ENCODE peak calls at places on chromosome 13, in four cellular contexts. One of them, this sample, is unnamed.

GRCh38 chr13:29503041-29503837 is 92.2 kb downstream of the SLC7A1 start:
- DNase-seq in ovary: no peak
- DNase-seq in HFF-Myc: no peak
- DNase-seq in cardiac muscle cell: peak
- DNase-seq in this sample: no peak

GRCh38 chr13:49986471-49986870 is 10.4 kb upstream of the TRIM13 start:
- DNase-seq in ovary: no peak
- DNase-seq in HFF-Myc: no peak
- DNase-seq in cardiac muscle cell: no peak
- DNase-seq in this sample: no peak

GRCh38 chr13:24184855-24185254 is 24.3 kb downstream of the SPATA13 start:
- DNase-seq in ovary: no peak
- DNase-seq in HFF-Myc: no peak
- DNase-seq in cardiac muscle cell: no peak
- DNase-seq in this sample: no peak

GRCh38 chr13:24073657-24074056 is 86.9 kb upstream of the SPATA13 start:
- DNase-seq in ovary: no peak
- DNase-seq in HFF-Myc: no peak
- DNase-seq in cardiac muscle cell: no peak
- DNase-seq in this sample: no peak

GRCh38 chr13:98446234-98446621 is 130.7 kb downstream of the STK24 start:
- DNase-seq in ovary: no peak
- DNase-seq in HFF-Myc: no peak
- DNase-seq in cardiac muscle cell: no peak
- DNase-seq in this sample: no peak

GRCh38 chr13:100388923-100389322 is 199.7 kb downstream of the GGACT start:
- DNase-seq in ovary: no peak
- DNase-seq in HFF-Myc: no peak
- DNase-seq in cardiac muscle cell: no peak
- DNase-seq in this sample: no peak

GRCh38 chr13:20118268-20119140 is 42.3 kb downstream of the GJA3 start:
- DNase-seq in ovary: peak
- DNase-seq in HFF-Myc: no peak
- DNase-seq in cardiac muscle cell: peak
- DNase-seq in this sample: no peak

GRCh38 chr13:75648446-75648845 is 12.3 kb downstream of the LMO7 start:
- DNase-seq in ovary: no peak
- DNase-seq in HFF-Myc: no peak
- DNase-seq in cardiac muscle cell: no peak
- DNase-seq in this sample: no peak

GRCh38 chr13:95921485-95921884 is 131.7 kb downstream of the UGGT2 start:
- DNase-seq in ovary: no peak
- DNase-seq in HFF-Myc: no peak
- DNase-seq in cardiac muscle cell: no peak
- DNase-seq in this sample: no peak

GRCh38 chr13:95403349-95404140 is 102.3 kb upstream of the ABCC4 start:
- DNase-seq in ovary: no peak
- DNase-seq in HFF-Myc: no peak
- DNase-seq in cardiac muscle cell: no peak
- DNase-seq in this sample: no peak

GRCh38 chr13:109211616-109212015 is 574.8 kb downstream of the IRS2 start:
- DNase-seq in ovary: no peak
- DNase-seq in HFF-Myc: no peak
- DNase-seq in cardiac muscle cell: no peak
- DNase-seq in this sample: no peak

GRCh38 chr13:100767192-100767591 is 92.6 kb upstream of the TMTC4 start:
- DNase-seq in ovary: no peak
- DNase-seq in HFF-Myc: no peak
- DNase-seq in cardiac muscle cell: no peak
- DNase-seq in this sample: no peak

GRCh38 chr13:97544041-97544765 is 110.2 kb downstream of the RAP2A start:
- DNase-seq in ovary: no peak
- DNase-seq in HFF-Myc: no peak
- DNase-seq in cardiac muscle cell: peak
- DNase-seq in this sample: no peak

GRCh38 chr13:36297600-36298338 is at the start of gene CCDC169:
- DNase-seq in ovary: peak
- DNase-seq in HFF-Myc: no peak
- DNase-seq in cardiac muscle cell: peak
- DNase-seq in this sample: peak

GRCh38 chr13:84127597-84128128 is 245.4 kb upstream of the SLITRK1 start:
- DNase-seq in ovary: no peak
- DNase-seq in HFF-Myc: no peak
- DNase-seq in cardiac muscle cell: no peak
- DNase-seq in this sample: no peak

GRCh38 chr13:38952827-38953226 is 37.8 kb downstream of the STOML3 start:
- DNase-seq in ovary: no peak
- DNase-seq in HFF-Myc: no peak
- DNase-seq in cardiac muscle cell: no peak
- DNase-seq in this sample: no peak

GRCh38 chr13:51881296-51881695 is 19.5 kb downstream of the CCDC70 start:
- DNase-seq in ovary: no peak
- DNase-seq in HFF-Myc: no peak
- DNase-seq in cardiac muscle cell: no peak
- DNase-seq in this sample: no peak

GRCh38 chr13:24284876-24285275 is 24.5 kb upstream of the C1QTNF9 start:
- DNase-seq in ovary: no peak
- DNase-seq in HFF-Myc: no peak
- DNase-seq in cardiac muscle cell: no peak
- DNase-seq in this sample: no peak

GRCh38 chr13:98909016-98909415 is 68.8 kb downstream of the DOCK9 start:
- DNase-seq in ovary: no peak
- DNase-seq in HFF-Myc: no peak
- DNase-seq in cardiac muscle cell: no peak
- DNase-seq in this sample: no peak

GRCh38 chr13:36086117-36086516 is 45.1 kb downstream of the DCLK1 start:
- DNase-seq in ovary: no peak
- DNase-seq in HFF-Myc: no peak
- DNase-seq in cardiac muscle cell: no peak
- DNase-seq in this sample: no peak

GRCh38 chr13:83563499-83563898 is 318.8 kb downstream of the SLITRK1 start:
- DNase-seq in ovary: no peak
- DNase-seq in HFF-Myc: no peak
- DNase-seq in cardiac muscle cell: no peak
- DNase-seq in this sample: no peak

GRCh38 chr13:51869921-51870320 is 8.2 kb downstream of the CCDC70 start:
- DNase-seq in ovary: no peak
- DNase-seq in HFF-Myc: no peak
- DNase-seq in cardiac muscle cell: no peak
- DNase-seq in this sample: no peak

GRCh38 chr13:97849305-97849704 is 104.2 kb upstream of the IPO5 start:
- DNase-seq in ovary: no peak
- DNase-seq in HFF-Myc: peak
- DNase-seq in cardiac muscle cell: peak
- DNase-seq in this sample: no peak

GRCh38 chr13:100946588-100946987 is 272.0 kb upstream of the TMTC4 start:
- DNase-seq in ovary: no peak
- DNase-seq in HFF-Myc: no peak
- DNase-seq in cardiac muscle cell: no peak
- DNase-seq in this sample: no peak

GRCh38 chr13:46210362-46211083 is 1.2 kb upstream of the LRRC63 start:
- DNase-seq in ovary: no peak
- DNase-seq in HFF-Myc: no peak
- DNase-seq in cardiac muscle cell: no peak
- DNase-seq in this sample: no peak

GRCh38 chr13:92487238-92487637 is 739.4 kb upstream of the GPC6 start:
- DNase-seq in ovary: no peak
- DNase-seq in HFF-Myc: no peak
- DNase-seq in cardiac muscle cell: no peak
- DNase-seq in this sample: no peak

GRCh38 chr13:103289661-103290060 is 223.4 kb upstream of the SLC10A2 start:
- DNase-seq in ovary: no peak
- DNase-seq in HFF-Myc: no peak
- DNase-seq in cardiac muscle cell: peak
- DNase-seq in this sample: no peak

GRCh38 chr13:20714563-20715339 is 11.3 kb downstream of the IL17D start:
- DNase-seq in ovary: peak
- DNase-seq in HFF-Myc: no peak
- DNase-seq in cardiac muscle cell: peak
- DNase-seq in this sample: no peak

GRCh38 chr13:25901460-25902376 is 150.1 kb downstream of the SHISA2 start:
- DNase-seq in ovary: no peak
- DNase-seq in HFF-Myc: no peak
- DNase-seq in cardiac muscle cell: peak
- DNase-seq in this sample: peak

GRCh38 chr13:58455094-58455493 is 823.5 kb downstream of the PCDH17 start:
- DNase-seq in ovary: no peak
- DNase-seq in HFF-Myc: no peak
- DNase-seq in cardiac muscle cell: no peak
- DNase-seq in this sample: no peak

GRCh38 chr13:59776924-59777690 is 386.6 kb downstream of the DIAPH3 start:
- DNase-seq in ovary: no peak
- DNase-seq in HFF-Myc: no peak
- DNase-seq in cardiac muscle cell: peak
- DNase-seq in this sample: no peak

GRCh38 chr13:60511637-60512036 is 114.6 kb downstream of the TDRD3 start:
- DNase-seq in ovary: no peak
- DNase-seq in HFF-Myc: no peak
- DNase-seq in cardiac muscle cell: peak
- DNase-seq in this sample: no peak

GRCh38 chr13:28489536-28489935 is 5.4 kb downstream of the FLT1 start:
- DNase-seq in ovary: no peak
- DNase-seq in HFF-Myc: peak
- DNase-seq in cardiac muscle cell: peak
- DNase-seq in this sample: no peak

GRCh38 chr13:95120650-95121049 is 180.6 kb downstream of the ABCC4 start:
- DNase-seq in ovary: no peak
- DNase-seq in HFF-Myc: no peak
- DNase-seq in cardiac muscle cell: no peak
- DNase-seq in this sample: no peak

GRCh38 chr13:73970413-73971055 is 163.7 kb downstream of the KLF12 start:
- DNase-seq in ovary: no peak
- DNase-seq in HFF-Myc: no peak
- DNase-seq in cardiac muscle cell: no peak
- DNase-seq in this sample: no peak

GRCh38 chr13:66875264-66875663 is 354.9 kb downstream of the PCDH9 start:
- DNase-seq in ovary: no peak
- DNase-seq in HFF-Myc: no peak
- DNase-seq in cardiac muscle cell: no peak
- DNase-seq in this sample: no peak

GRCh38 chr13:90868321-90868920 is 479.1 kb upstream of the MIR17HG start:
- DNase-seq in ovary: no peak
- DNase-seq in HFF-Myc: no peak
- DNase-seq in cardiac muscle cell: peak
- DNase-seq in this sample: no peak
- H3K4me3 ChIP-seq in ovary: no peak
- H3K4me3 ChIP-seq in HFF-Myc: no peak
- H3K4me3 ChIP-seq in cardiac muscle cell: no peak
- H3K4me3 ChIP-seq in this sample: no peak

GRCh38 chr13:111411186-111411858 is 90.9 kb downstream of the TEX29 start:
- DNase-seq in ovary: no peak
- DNase-seq in HFF-Myc: no peak
- DNase-seq in cardiac muscle cell: no peak
- DNase-seq in this sample: no peak
- H3K4me3 ChIP-seq in ovary: no peak
- H3K4me3 ChIP-seq in HFF-Myc: no peak
- H3K4me3 ChIP-seq in cardiac muscle cell: no peak
- H3K4me3 ChIP-seq in this sample: no peak

GRCh38 chr13:31686660-31687430 is 52.5 kb upstream of the RXFP2 start:
- DNase-seq in ovary: no peak
- DNase-seq in HFF-Myc: no peak
- DNase-seq in cardiac muscle cell: peak
- DNase-seq in this sample: no peak
- H3K4me3 ChIP-seq in ovary: no peak
- H3K4me3 ChIP-seq in HFF-Myc: no peak
- H3K4me3 ChIP-seq in cardiac muscle cell: no peak
- H3K4me3 ChIP-seq in this sample: no peak

GRCh38 chr13:110555601-110556223 is 5.8 kb downstream of the RAB20 start:
- DNase-seq in ovary: no peak
- DNase-seq in HFF-Myc: no peak
- DNase-seq in cardiac muscle cell: no peak
- DNase-seq in this sample: no peak
- H3K4me3 ChIP-seq in ovary: no peak
- H3K4me3 ChIP-seq in HFF-Myc: no peak
- H3K4me3 ChIP-seq in cardiac muscle cell: no peak
- H3K4me3 ChIP-seq in this sample: no peak

GRCh38 chr13:40983269-40983668 is 35.8 kb downstream of the ELF1 start:
- DNase-seq in ovary: no peak
- DNase-seq in HFF-Myc: no peak
- DNase-seq in cardiac muscle cell: peak
- DNase-seq in this sample: no peak

GRCh38 chr13:40984670-40985366 is 34.3 kb downstream of the ELF1 start:
- DNase-seq in ovary: no peak
- DNase-seq in HFF-Myc: no peak
- DNase-seq in cardiac muscle cell: peak
- DNase-seq in this sample: no peak

GRCh38 chr13:40982772-40983171 is 36.3 kb downstream of the ELF1 start:
- DNase-seq in ovary: no peak
- DNase-seq in HFF-Myc: no peak
- DNase-seq in cardiac muscle cell: peak
- DNase-seq in this sample: peak

GRCh38 chr13:40985596-40986327 is 33.4 kb downstream of the ELF1 start:
- DNase-seq in ovary: no peak
- DNase-seq in HFF-Myc: no peak
- DNase-seq in cardiac muscle cell: no peak
- DNase-seq in this sample: no peak

DNA sequence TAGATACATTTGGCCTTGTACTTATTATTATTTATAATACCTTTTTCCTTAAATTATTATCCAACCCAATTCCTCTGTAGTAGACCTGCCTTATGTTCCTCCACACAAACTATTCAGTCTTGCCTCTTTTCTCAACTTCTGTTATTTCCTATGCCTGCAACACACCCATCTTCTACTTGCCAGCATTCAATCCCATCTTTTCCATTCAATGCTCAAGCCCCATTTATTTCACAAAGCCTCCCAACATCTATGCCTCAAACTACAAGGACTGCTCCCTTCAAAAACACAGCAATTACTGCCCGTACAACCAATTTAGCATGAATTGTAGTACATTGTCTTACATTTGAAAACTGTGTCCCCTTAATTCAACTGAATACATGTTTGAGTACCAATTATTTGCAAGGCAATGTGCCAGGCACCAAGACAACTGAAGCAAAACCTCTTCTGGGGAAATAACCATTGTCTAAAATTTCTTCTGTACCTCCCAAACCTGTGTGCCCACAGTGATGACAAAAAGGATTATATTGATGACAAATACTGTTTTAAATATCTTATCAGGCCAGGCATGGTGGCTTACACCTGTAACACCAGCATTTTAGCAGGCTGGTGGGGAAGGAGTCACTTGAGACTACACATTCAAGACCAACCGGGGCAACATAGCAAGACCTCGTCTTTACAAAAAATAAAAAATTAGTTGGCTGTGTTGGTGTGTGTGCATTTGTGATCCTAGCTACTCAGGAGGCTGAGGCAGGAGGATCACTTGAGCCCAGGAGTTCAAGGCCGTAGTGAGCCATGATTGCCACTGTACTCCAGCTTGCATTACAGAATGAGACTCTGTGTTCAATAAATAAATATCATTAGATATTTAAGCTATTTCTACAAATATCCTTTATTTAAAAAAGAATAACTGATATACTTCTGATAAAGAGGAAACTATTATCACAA is 35.1 kb downstream of the ELF1 start:
- DNase-seq in ovary: no peak
- DNase-seq in HFF-Myc: no peak
- DNase-seq in cardiac muscle cell: no peak
- DNase-seq in this sample: no peak
- H3K4me3 ChIP-seq in ovary: no peak
- H3K4me3 ChIP-seq in HFF-Myc: no peak
- H3K4me3 ChIP-seq in cardiac muscle cell: no peak
- H3K4me3 ChIP-seq in this sample: peak

This sample was measured in effector memory CD4-positive, alpha-beta T cell.